ENCODE peak calls at places on chromosomes 4 and X, in five cellular contexts. One of them, this sample, is unnamed.

GRCh38 chr4:135186002-135186401 is 984.4 kb upstream of the PABPC4L start:
- DNase-seq in IMR-90: no peak
- DNase-seq in Jurkat, Clone E6-1: no peak
- DNase-seq in bronchial epithelial cell: no peak
- DNase-seq in PC-9: no peak
- DNase-seq in this sample: no peak

GRCh38 chr4:99853190-99853589 is 36.6 kb downstream of the DAPP1 start:
- DNase-seq in IMR-90: no peak
- DNase-seq in Jurkat, Clone E6-1: no peak
- DNase-seq in bronchial epithelial cell: no peak
- DNase-seq in PC-9: no peak
- DNase-seq in this sample: no peak

GRCh38 chr4:10866691-10867090 is 182.1 kb upstream of the CLNK start:
- DNase-seq in IMR-90: no peak
- DNase-seq in Jurkat, Clone E6-1: no peak
- DNase-seq in bronchial epithelial cell: no peak
- DNase-seq in PC-9: no peak
- DNase-seq in this sample: no peak

GRCh38 chr4:76090241-76090691 is 15.8 kb downstream of the ART3 start:
- DNase-seq in IMR-90: peak
- DNase-seq in Jurkat, Clone E6-1: no peak
- DNase-seq in bronchial epithelial cell: peak
- DNase-seq in PC-9: peak
- DNase-seq in this sample: peak

GRCh38 chr4:77073106-77073858 is 2.5 kb downstream of the CCNI start:
- DNase-seq in IMR-90: peak
- DNase-seq in Jurkat, Clone E6-1: no peak
- DNase-seq in bronchial epithelial cell: peak
- DNase-seq in PC-9: no peak
- DNase-seq in this sample: peak

GRCh38 chrX:144040793-144041192 is 156.9 kb downstream of the UBE2NL start:
- DNase-seq in IMR-90: no peak
- DNase-seq in Jurkat, Clone E6-1: no peak
- DNase-seq in bronchial epithelial cell: no peak
- DNase-seq in PC-9: no peak
- DNase-seq in this sample: no peak

GRCh38 chr4:4719446-4719845 is 140.0 kb upstream of the MSX1 start:
- DNase-seq in IMR-90: no peak
- DNase-seq in Jurkat, Clone E6-1: no peak
- DNase-seq in bronchial epithelial cell: no peak
- DNase-seq in PC-9: no peak
- DNase-seq in this sample: no peak

GRCh38 chr4:87835732-87836131 is 3.0 kb downstream of the MEPE start:
- DNase-seq in IMR-90: no peak
- DNase-seq in Jurkat, Clone E6-1: no peak
- DNase-seq in bronchial epithelial cell: no peak
- DNase-seq in PC-9: no peak
- DNase-seq in this sample: no peak

GRCh38 chrX:16278927-16279326 is 111.6 kb downstream of the MAGEB17 start:
- DNase-seq in IMR-90: no peak
- DNase-seq in Jurkat, Clone E6-1: peak
- DNase-seq in bronchial epithelial cell: no peak
- DNase-seq in PC-9: no peak
- DNase-seq in this sample: no peak

DNA sequence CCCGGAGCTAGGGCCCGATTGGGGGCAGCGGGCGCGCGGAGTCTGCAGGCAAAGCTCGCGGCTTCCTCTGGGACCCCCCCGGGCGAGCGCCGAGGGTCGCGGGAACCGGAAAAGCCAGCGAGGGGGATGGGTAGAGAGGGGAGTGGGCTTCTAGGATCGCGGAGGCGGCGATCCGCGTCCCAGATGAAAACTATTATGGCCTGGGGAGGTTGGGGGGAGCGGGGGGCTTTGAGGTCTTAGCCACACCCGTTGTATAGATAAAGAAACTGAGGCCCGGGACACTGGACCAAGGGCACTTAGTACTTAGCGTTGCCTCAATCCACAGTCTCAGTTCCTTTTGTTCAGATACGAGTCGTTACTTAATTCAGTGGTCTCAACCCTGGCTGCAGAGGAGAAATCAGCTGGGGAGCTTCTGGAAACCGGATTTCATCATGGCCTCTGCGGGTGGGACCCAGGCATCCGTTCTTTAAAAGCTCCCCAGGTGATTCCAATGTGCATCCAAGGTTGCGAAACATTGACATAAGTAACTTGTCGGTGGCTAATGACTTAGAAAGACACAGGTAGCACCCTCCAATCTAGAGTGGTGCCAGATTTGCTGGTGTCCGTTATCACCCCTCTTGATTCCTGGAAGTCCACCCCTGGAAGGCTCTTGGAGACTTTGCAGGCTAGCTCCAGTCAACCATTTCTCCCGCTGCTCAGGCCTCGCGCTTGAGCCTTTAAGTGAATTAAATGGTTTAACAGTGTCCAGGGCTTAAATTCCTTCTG is 90.7 kb downstream of the GEMIN8 start:
- DNase-seq in IMR-90: no peak
- DNase-seq in Jurkat, Clone E6-1: no peak
- DNase-seq in bronchial epithelial cell: no peak
- DNase-seq in PC-9: no peak
- DNase-seq in this sample: no peak
- H3K4me3 ChIP-seq in IMR-90: peak
- H3K4me3 ChIP-seq in Jurkat, Clone E6-1: no peak
- H3K4me3 ChIP-seq in bronchial epithelial cell: peak
- H3K4me3 ChIP-seq in PC-9: no peak
- H3K4me3 ChIP-seq in this sample: peak

DNA sequence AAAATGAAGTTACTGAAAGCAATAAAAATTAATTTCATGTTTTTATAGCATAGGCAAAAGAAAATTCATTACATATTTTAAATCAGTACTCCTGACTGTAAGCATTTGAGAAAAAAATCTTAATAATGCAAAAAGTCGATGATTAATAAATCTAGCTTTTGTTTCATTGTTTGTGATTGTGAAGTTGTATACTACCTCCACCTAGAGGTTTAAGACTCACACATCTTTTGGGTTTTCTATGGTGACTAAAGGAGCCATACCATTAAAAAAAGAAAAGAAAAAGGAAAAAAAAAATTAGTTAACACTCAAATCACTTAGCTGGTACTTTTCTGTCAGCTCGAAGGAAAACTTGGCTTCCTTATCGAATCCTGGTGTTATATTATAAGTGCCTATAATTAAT is 2.0 kb downstream of the GABRA2 start:
- DNase-seq in IMR-90: no peak
- DNase-seq in Jurkat, Clone E6-1: no peak
- DNase-seq in bronchial epithelial cell: no peak
- DNase-seq in PC-9: no peak
- DNase-seq in this sample: no peak
- H3K4me3 ChIP-seq in IMR-90: no peak
- H3K4me3 ChIP-seq in Jurkat, Clone E6-1: no peak
- H3K4me3 ChIP-seq in bronchial epithelial cell: no peak
- H3K4me3 ChIP-seq in PC-9: no peak
- H3K4me3 ChIP-seq in this sample: no peak

DNA sequence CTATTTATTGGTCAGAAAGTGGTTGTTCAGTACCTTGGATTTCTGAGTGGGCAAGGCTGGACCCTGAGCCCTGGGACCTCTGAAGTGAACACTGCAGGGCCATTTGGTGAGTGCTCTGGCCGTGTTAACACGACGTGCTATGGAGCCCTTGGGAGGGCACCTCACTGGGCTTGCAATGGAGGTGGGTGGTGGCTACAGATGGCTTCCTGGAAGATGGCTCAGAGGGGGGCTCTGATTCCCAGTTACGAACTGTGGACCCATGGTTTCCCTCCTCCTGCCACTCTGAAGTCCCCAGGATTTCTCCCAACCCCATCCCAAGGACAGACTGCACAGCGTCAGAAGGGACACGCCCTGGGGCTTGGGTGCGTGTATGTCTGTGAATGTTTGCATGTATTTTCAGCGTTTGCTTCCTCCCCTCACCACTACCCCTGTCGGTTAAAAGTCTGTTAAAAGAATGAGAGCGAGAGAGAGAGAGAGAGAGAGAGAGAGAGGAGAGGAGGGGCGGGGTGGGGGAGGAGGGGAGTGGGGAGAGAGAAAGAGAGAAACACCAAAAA is 3.7 kb upstream of the RHOH start:
- DNase-seq in IMR-90: no peak
- DNase-seq in Jurkat, Clone E6-1: peak
- DNase-seq in bronchial epithelial cell: no peak
- DNase-seq in PC-9: no peak
- DNase-seq in this sample: no peak
- H3K4me3 ChIP-seq in IMR-90: no peak
- H3K4me3 ChIP-seq in Jurkat, Clone E6-1: peak
- H3K4me3 ChIP-seq in bronchial epithelial cell: no peak
- H3K4me3 ChIP-seq in PC-9: no peak
- H3K4me3 ChIP-seq in this sample: no peak

DNA sequence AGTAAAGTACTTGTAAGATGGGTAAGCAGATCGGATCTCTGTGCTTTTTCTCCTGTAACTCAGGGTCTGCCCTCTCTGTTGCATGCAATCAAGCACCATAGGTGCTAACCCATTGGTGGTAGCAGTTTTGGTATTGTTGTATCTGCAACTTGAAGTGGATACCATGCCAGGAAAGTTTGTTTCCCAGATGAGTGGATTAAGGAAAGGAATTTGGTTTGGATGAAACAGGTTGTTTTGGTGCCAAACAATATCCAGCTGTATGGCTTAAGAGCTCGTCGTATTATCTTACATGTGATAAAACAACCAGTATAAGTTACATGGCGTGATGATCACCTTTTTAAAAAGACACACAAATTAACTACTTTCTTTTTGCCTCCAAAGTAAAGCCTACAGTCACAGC is 280.9 kb upstream of the TENM3 start:
- DNase-seq in IMR-90: no peak
- DNase-seq in Jurkat, Clone E6-1: no peak
- DNase-seq in bronchial epithelial cell: no peak
- DNase-seq in PC-9: no peak
- DNase-seq in this sample: no peak
- H3K4me3 ChIP-seq in IMR-90: no peak
- H3K4me3 ChIP-seq in Jurkat, Clone E6-1: no peak
- H3K4me3 ChIP-seq in bronchial epithelial cell: no peak
- H3K4me3 ChIP-seq in PC-9: no peak
- H3K4me3 ChIP-seq in this sample: no peak

DNA sequence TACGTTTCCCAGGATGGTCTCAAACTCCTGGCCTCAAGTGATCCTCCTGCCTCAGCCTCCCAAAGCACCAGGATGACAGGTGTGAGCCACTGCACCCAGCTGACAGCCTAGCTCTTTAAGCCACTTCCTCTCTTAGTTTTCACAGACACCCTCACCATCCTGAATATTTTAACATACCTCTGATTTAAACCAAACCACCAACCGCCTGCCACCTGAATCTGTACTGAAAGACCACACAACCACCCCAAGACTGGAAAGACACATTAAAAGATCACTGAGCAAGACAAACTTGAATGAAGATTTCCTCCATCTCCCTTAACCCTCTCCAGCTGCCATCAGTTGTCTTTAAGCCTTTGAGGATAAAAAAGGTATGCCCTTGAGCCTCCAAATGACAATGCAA is 110.6 kb downstream of the SH3KBP1 start:
- DNase-seq in IMR-90: no peak
- DNase-seq in Jurkat, Clone E6-1: peak
- DNase-seq in bronchial epithelial cell: no peak
- DNase-seq in PC-9: no peak
- DNase-seq in this sample: no peak
- H3K4me3 ChIP-seq in IMR-90: no peak
- H3K4me3 ChIP-seq in Jurkat, Clone E6-1: no peak
- H3K4me3 ChIP-seq in bronchial epithelial cell: no peak
- H3K4me3 ChIP-seq in PC-9: no peak
- H3K4me3 ChIP-seq in this sample: no peak

GRCh38 chrX:64977051-64977450 is 801 bp upstream of the ZC4H2 start:
- DNase-seq in IMR-90: no peak
- DNase-seq in Jurkat, Clone E6-1: no peak
- DNase-seq in bronchial epithelial cell: peak
- DNase-seq in PC-9: no peak
- DNase-seq in this sample: no peak
- H3K4me3 ChIP-seq in IMR-90: no peak
- H3K4me3 ChIP-seq in Jurkat, Clone E6-1: no peak
- H3K4me3 ChIP-seq in bronchial epithelial cell: no peak
- H3K4me3 ChIP-seq in PC-9: no peak
- H3K4me3 ChIP-seq in this sample: no peak

GRCh38 chrX:2967584-2967983 is 38.4 kb upstream of the ARSD start:
- DNase-seq in IMR-90: no peak
- DNase-seq in Jurkat, Clone E6-1: no peak
- DNase-seq in bronchial epithelial cell: no peak
- DNase-seq in PC-9: no peak
- DNase-seq in this sample: no peak
- H3K4me3 ChIP-seq in IMR-90: no peak
- H3K4me3 ChIP-seq in Jurkat, Clone E6-1: no peak
- H3K4me3 ChIP-seq in bronchial epithelial cell: no peak
- H3K4me3 ChIP-seq in PC-9: no peak
- H3K4me3 ChIP-seq in this sample: no peak

DNA sequence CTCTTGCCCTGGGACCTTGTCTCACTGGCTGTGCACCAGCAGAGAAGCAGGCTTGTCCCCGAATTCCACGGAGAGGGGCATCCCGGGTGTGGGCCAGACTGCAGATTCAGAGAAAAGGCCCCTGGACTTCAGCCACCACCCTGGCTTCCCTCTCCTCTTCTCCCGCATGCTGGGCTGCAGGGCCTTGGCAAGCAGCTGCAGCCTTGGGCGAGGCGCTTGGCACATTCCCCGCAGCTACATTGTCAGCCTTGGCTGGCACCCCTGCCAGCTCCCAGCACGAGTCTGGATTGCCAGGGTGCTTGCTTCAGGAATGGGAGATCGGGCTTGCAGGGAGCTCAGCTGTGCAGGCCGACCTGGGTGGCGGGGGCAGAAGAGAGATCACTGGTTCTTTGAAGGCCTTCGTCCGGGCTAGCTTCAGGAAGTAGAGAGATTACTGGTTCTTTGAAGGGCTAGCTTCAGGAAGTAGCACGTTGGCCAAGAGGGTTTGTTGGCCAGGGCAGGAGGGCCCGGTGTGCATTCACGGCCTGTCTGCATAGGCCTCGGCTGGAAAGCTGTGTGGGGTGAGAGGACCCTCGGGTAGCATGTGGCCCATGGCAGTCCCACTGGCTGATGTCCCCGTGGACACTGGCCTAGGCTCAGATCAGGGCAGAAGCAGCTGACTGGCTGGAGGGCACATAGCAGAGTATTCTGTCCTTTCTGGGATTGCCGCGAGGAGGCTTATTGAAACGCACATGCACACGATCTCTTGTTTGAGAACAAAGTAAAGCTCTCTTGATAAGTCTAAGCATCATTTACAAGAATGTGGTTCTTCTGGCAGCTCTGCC is 2.7 kb downstream of the ABCD1 start:
- DNase-seq in IMR-90: no peak
- DNase-seq in Jurkat, Clone E6-1: no peak
- DNase-seq in bronchial epithelial cell: no peak
- DNase-seq in PC-9: peak
- DNase-seq in this sample: no peak
- H3K4me3 ChIP-seq in IMR-90: peak
- H3K4me3 ChIP-seq in Jurkat, Clone E6-1: no peak
- H3K4me3 ChIP-seq in bronchial epithelial cell: no peak
- H3K4me3 ChIP-seq in PC-9: peak
- H3K4me3 ChIP-seq in this sample: peak

This sample was measured in fibroblast of pulmonary artery.